ENCODE peak calls at places on chromosome 16, in nine cellular contexts. One of them, this sample, is unnamed.

GRCh38 chr16:30644334-30644830 is 6.4 kb upstream of the PRR14 start:
- DNase-seq in OCI-LY7: no peak
- DNase-seq in non-pigmented ciliary epithelial cell: no peak
- DNase-seq in EL: no peak
- DNase-seq in mucosa of descending colon: no peak
- DNase-seq in CD4-positive, alpha-beta memory T cell: no peak
- DNase-seq in activated T-helper 1 cell treated with Interleukin-2 at 50 U/mL for 16 hours: no peak
- DNase-seq in GM12892: no peak
- DNase-seq in amygdala: no peak
- DNase-seq in this sample: peak; percentile 40

GRCh38 chr16:65909310-65910050 is 457.0 kb upstream of the CDH5 start:
- DNase-seq in non-pigmented ciliary epithelial cell: no peak
- DNase-seq in CD4-positive, alpha-beta memory T cell: no peak
- DNase-seq in EL: peak; percentile 3
- DNase-seq in amygdala: no peak
- DNase-seq in GM12892: no peak
- DNase-seq in OCI-LY7: peak; percentile 76
- DNase-seq in mucosa of descending colon: no peak
- DNase-seq in activated T-helper 1 cell treated with Interleukin-2 at 50 U/mL for 16 hours: no peak
- DNase-seq in this sample: peak; percentile 25

GRCh38 chr16:30368122-30368791 is 2.0 kb downstream of the TBC1D10B start:
- DNase-seq in amygdala: no peak
- DNase-seq in non-pigmented ciliary epithelial cell: no peak
- DNase-seq in mucosa of descending colon: no peak
- DNase-seq in GM12892: no peak
- DNase-seq in activated T-helper 1 cell treated with Interleukin-2 at 50 U/mL for 16 hours: no peak
- DNase-seq in EL: peak; percentile 70
- DNase-seq in CD4-positive, alpha-beta memory T cell: no peak
- DNase-seq in OCI-LY7: no peak
- DNase-seq in this sample: no peak

GRCh38 chr16:72847187-72848044 is 200.5 kb downstream of the ZFHX3 start:
- DNase-seq in EL: peak; percentile 33
- DNase-seq in CD4-positive, alpha-beta memory T cell: no peak
- DNase-seq in activated T-helper 1 cell treated with Interleukin-2 at 50 U/mL for 16 hours: no peak
- DNase-seq in OCI-LY7: peak; percentile 34
- DNase-seq in amygdala: peak; percentile 11
- DNase-seq in non-pigmented ciliary epithelial cell: no peak
- DNase-seq in GM12892: peak; percentile 42
- DNase-seq in mucosa of descending colon: no peak
- DNase-seq in this sample: peak; percentile 58

GRCh38 chr16:2475413-2476344 is 752 bp downstream of the TBC1D24 start:
- DNase-seq in EL: no peak
- DNase-seq in mucosa of descending colon: peak; percentile 65
- DNase-seq in GM12892: no peak
- DNase-seq in CD4-positive, alpha-beta memory T cell: peak; percentile 31
- DNase-seq in activated T-helper 1 cell treated with Interleukin-2 at 50 U/mL for 16 hours: no peak
- DNase-seq in amygdala: no peak
- DNase-seq in OCI-LY7: peak; percentile 62
- DNase-seq in non-pigmented ciliary epithelial cell: no peak
- DNase-seq in this sample: peak; percentile 65

GRCh38 chr16:64339052-64339770 is 782.7 kb downstream of the CDH11 start:
- DNase-seq in non-pigmented ciliary epithelial cell: no peak
- DNase-seq in mucosa of descending colon: no peak
- DNase-seq in GM12892: no peak
- DNase-seq in OCI-LY7: peak; percentile 27
- DNase-seq in EL: peak; percentile 89
- DNase-seq in amygdala: no peak
- DNase-seq in CD4-positive, alpha-beta memory T cell: no peak
- DNase-seq in activated T-helper 1 cell treated with Interleukin-2 at 50 U/mL for 16 hours: no peak
- DNase-seq in this sample: no peak

GRCh38 chr16:88200896-88201185 is 181.9 kb upstream of the ZNF469 start:
- DNase-seq in mucosa of descending colon: no peak
- DNase-seq in GM12892: no peak
- DNase-seq in activated T-helper 1 cell treated with Interleukin-2 at 50 U/mL for 16 hours: no peak
- DNase-seq in OCI-LY7: no peak
- DNase-seq in CD4-positive, alpha-beta memory T cell: no peak
- DNase-seq in non-pigmented ciliary epithelial cell: no peak
- DNase-seq in EL: no peak
- DNase-seq in amygdala: no peak
- DNase-seq in this sample: no peak

GRCh38 chr16:81558077-81558443 is 113.5 kb downstream of the CMIP start:
- DNase-seq in amygdala: no peak
- DNase-seq in CD4-positive, alpha-beta memory T cell: no peak
- DNase-seq in activated T-helper 1 cell treated with Interleukin-2 at 50 U/mL for 16 hours: no peak
- DNase-seq in mucosa of descending colon: no peak
- DNase-seq in EL: no peak
- DNase-seq in GM12892: no peak
- DNase-seq in OCI-LY7: no peak
- DNase-seq in non-pigmented ciliary epithelial cell: no peak
- DNase-seq in this sample: no peak

GRCh38 chr16:24670623-24671454 is 58.6 kb upstream of the TNRC6A start:
- DNase-seq in OCI-LY7: peak; percentile 7
- DNase-seq in mucosa of descending colon: peak; percentile 50
- DNase-seq in amygdala: peak; percentile 82
- DNase-seq in activated T-helper 1 cell treated with Interleukin-2 at 50 U/mL for 16 hours: no peak
- DNase-seq in EL: peak; percentile 86
- DNase-seq in GM12892: no peak
- DNase-seq in non-pigmented ciliary epithelial cell: peak; percentile 52
- DNase-seq in CD4-positive, alpha-beta memory T cell: no peak
- DNase-seq in this sample: no peak

GRCh38 chr16:12225816-12226480 is 249.4 kb downstream of the SNX29 start:
- DNase-seq in CD4-positive, alpha-beta memory T cell: no peak
- DNase-seq in OCI-LY7: no peak
- DNase-seq in GM12892: no peak
- DNase-seq in EL: no peak
- DNase-seq in non-pigmented ciliary epithelial cell: no peak
- DNase-seq in activated T-helper 1 cell treated with Interleukin-2 at 50 U/mL for 16 hours: no peak
- DNase-seq in mucosa of descending colon: no peak
- DNase-seq in amygdala: no peak
- DNase-seq in this sample: no peak

GRCh38 chr16:65534121-65534528 is 412.3 kb upstream of the CDH11 start:
- DNase-seq in activated T-helper 1 cell treated with Interleukin-2 at 50 U/mL for 16 hours: no peak
- DNase-seq in OCI-LY7: no peak
- DNase-seq in GM12892: no peak
- DNase-seq in non-pigmented ciliary epithelial cell: no peak
- DNase-seq in amygdala: no peak
- DNase-seq in mucosa of descending colon: no peak
- DNase-seq in EL: peak; percentile 53
- DNase-seq in CD4-positive, alpha-beta memory T cell: no peak
- DNase-seq in this sample: no peak

GRCh38 chr16:85798901-85799496 is 345 bp downstream of the EMC8 start:
- DNase-seq in non-pigmented ciliary epithelial cell: no peak
- DNase-seq in EL: peak; percentile 36
- DNase-seq in activated T-helper 1 cell treated with Interleukin-2 at 50 U/mL for 16 hours: peak; percentile 6
- DNase-seq in mucosa of descending colon: peak; percentile 71
- DNase-seq in amygdala: no peak
- DNase-seq in CD4-positive, alpha-beta memory T cell: peak; percentile 31
- DNase-seq in OCI-LY7: peak; percentile 34
- DNase-seq in GM12892: peak; percentile 73
- DNase-seq in this sample: peak; percentile 15

GRCh38 chr16:68506331-68507053 is 32.6 kb upstream of the ZFP90 start:
- DNase-seq in OCI-LY7: no peak
- DNase-seq in EL: peak; percentile 79
- DNase-seq in CD4-positive, alpha-beta memory T cell: no peak
- DNase-seq in activated T-helper 1 cell treated with Interleukin-2 at 50 U/mL for 16 hours: no peak
- DNase-seq in non-pigmented ciliary epithelial cell: no peak
- DNase-seq in mucosa of descending colon: peak; percentile 19
- DNase-seq in amygdala: peak; percentile 33
- DNase-seq in GM12892: no peak
- DNase-seq in this sample: no peak

GRCh38 chr16:9412362-9413311 is 321.2 kb downstream of the HAPSTR1 start:
- DNase-seq in amygdala: no peak
- DNase-seq in non-pigmented ciliary epithelial cell: no peak
- DNase-seq in activated T-helper 1 cell treated with Interleukin-2 at 50 U/mL for 16 hours: no peak
- DNase-seq in mucosa of descending colon: no peak
- DNase-seq in CD4-positive, alpha-beta memory T cell: no peak
- DNase-seq in EL: no peak
- DNase-seq in GM12892: no peak
- DNase-seq in OCI-LY7: no peak
- DNase-seq in this sample: no peak

GRCh38 chr16:66968847-66969246 is 7.8 kb downstream of the CES3 start:
- DNase-seq in GM12892: no peak
- DNase-seq in OCI-LY7: no peak
- DNase-seq in activated T-helper 1 cell treated with Interleukin-2 at 50 U/mL for 16 hours: no peak
- DNase-seq in CD4-positive, alpha-beta memory T cell: no peak
- DNase-seq in mucosa of descending colon: no peak
- DNase-seq in non-pigmented ciliary epithelial cell: no peak
- DNase-seq in EL: no peak
- DNase-seq in amygdala: no peak
- DNase-seq in this sample: no peak